ENCODE peak calls at places on chromosome 18, in four cellular contexts. N is testis, V is hepatocyte, L is GM23338. R is an unnamed sample.

GRCh38 chr18:3207565-3207964 is 12.2 kb downstream of the MYOM1 start:
- DNase-seq in L (no peak), V (peak; percentile 40), N (no peak), R (no peak)

GRCh38 chr18:74869904-74870863 is 272.5 kb downstream of the ZNF407 start:
- DNase-seq in N (no peak), V (no peak), L (no peak), R (no peak)

GRCh38 chr18:49697757-49698595 is 115.4 kb downstream of the ACAA2 start:
- DNase-seq in L (peak; percentile 32), V (no peak), N (peak; percentile 43), R (peak; percentile 86)

GRCh38 chr18:48825101-48825745 is 125.5 kb downstream of the SMAD7 start:
- DNase-seq in N (no peak), L (no peak), V (no peak), R (peak; percentile 41)

GRCh38 chr18:7596133-7596532 is 29.0 kb downstream of the PTPRM start:
- DNase-seq in N (no peak), V (no peak), L (no peak), R (no peak)

GRCh38 chr18:2431836-2432235 is 139.5 kb downstream of the METTL4 start:
- DNase-seq in L (no peak), N (no peak), V (no peak), R (no peak)

GRCh38 chr18:63317982-63318881 is 1.3 kb downstream of the BCL2 start:
- DNase-seq in N (peak; percentile 89), V (peak; percentile 61), L (peak; percentile 92), R (peak; percentile 94)

GRCh38 chr18:76860411-76860810 is 38.1 kb downstream of the ZNF236 start:
- DNase-seq in L (no peak), N (no peak), V (no peak), R (no peak)

GRCh38 chr18:9825571-9826073 is 60.2 kb upstream of the TXNDC2 start:
- DNase-seq in V (peak; percentile 79), L (no peak), N (no peak), R (peak; percentile 17)

GRCh38 chr18:62880673-62881364 is 165.5 kb downstream of the PHLPP1 start:
- DNase-seq in N (no peak), V (no peak), L (no peak), R (no peak)

GRCh38 chr18:31648966-31649429 is 35.4 kb downstream of the B4GALT6 start:
- DNase-seq in N (no peak), V (peak; percentile 77), L (no peak), R (no peak)

GRCh38 chr18:78268226-78268625 is 711.4 kb upstream of the SALL3 start:
- DNase-seq in L (no peak), V (no peak), N (no peak), R (no peak)

GRCh38 chr18:43574974-43575373 is 297.7 kb upstream of the SYT4 start:
- DNase-seq in V (no peak), N (no peak), L (no peak), R (no peak)

GRCh38 chr18:77448046-77448445 is 198.4 kb downstream of the GALR1 start:
- DNase-seq in L (peak; percentile 27), N (no peak), V (no peak), R (no peak)

GRCh38 chr18:59823611-59824195 is 76.1 kb upstream of the PMAIP1 start:
- DNase-seq in L (peak; percentile 94), V (peak; percentile 90), N (peak; percentile 90), R (peak; percentile 96)

GRCh38 chr18:35822431-35822830 is 150.0 kb upstream of the RMP24 start:
- DNase-seq in V (no peak), L (peak; percentile 27), N (no peak), R (no peak)

GRCh38 chr18:3450358-3451107 is 561 bp downstream of the TGIF1 start:
- DNase-seq in L (no peak), V (peak; percentile 80), N (peak; percentile 80), R (no peak)

GRCh38 chr18:44520981-44521672 is 159.6 kb upstream of the SETBP1 start:
- DNase-seq in N (no peak), V (no peak), L (no peak), R (no peak)

GRCh38 chr18:59787998-59788875 is 91.0 kb upstream of the CCBE1 start:
- DNase-seq in V (peak; percentile 14), L (no peak), N (no peak), R (peak; percentile 66)

GRCh38 chr18:7830468-7830867 is 263.4 kb downstream of the PTPRM start:
- DNase-seq in V (no peak), N (no peak), L (peak; percentile 48), R (no peak)

GRCh38 chr18:26074256-26074655 is 16.2 kb downstream of the SS18 start:
- DNase-seq in N (no peak), L (no peak), V (no peak), R (no peak)
- H3K36me3 ChIP-seq in N (no peaks in the 10 kb centered on the region), L (no peaks in the 10 kb centered on the region), V (peaks cover 6% of the 10 kb centered on the region), R (peaks cover 94% of the 10 kb centered on the region)

DNA sequence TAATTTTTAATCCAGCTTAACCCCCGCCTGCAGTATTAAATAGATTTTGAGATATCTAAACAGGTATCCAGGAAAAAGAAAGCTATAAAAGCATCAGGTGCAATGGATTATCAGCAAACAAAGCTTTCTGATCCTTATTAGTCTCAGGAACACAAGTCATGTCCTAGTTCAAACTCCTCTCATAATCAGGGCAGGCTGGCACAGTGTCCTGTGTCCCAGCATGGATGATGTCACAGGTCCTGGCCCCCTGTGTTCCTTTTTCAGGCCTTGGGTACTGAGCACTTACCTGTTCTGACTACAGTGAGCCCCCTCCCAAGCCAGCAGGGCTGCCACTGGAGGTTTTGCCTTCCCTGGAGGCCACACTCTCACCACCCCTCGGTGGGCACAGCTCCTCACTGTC is 19.5 kb upstream of the MRO start:
- DNase-seq in L (no peak), V (no peak), N (no peak), R (no peak)
- H3K27me3 ChIP-seq in L (no peaks in the 10 kb centered on the region), V (no peaks in the 10 kb centered on the region), N (no peaks in the 10 kb centered on the region), R (no peaks in the 10 kb centered on the region)

GRCh38 chr18:45688113-45688512 is 35.9 kb upstream of the SLC14A1 start:
- DNase-seq in V (no peak), N (no peak), L (no peak), R (no peak)

GRCh38 chr18:45690975-45691815 is 32.8 kb upstream of the SLC14A1 start:
- DNase-seq in L (peak; percentile 95), V (peak; percentile 86), N (peak; percentile 87), R (peak; percentile 93)

GRCh38 chr18:45688834-45689233 is 35.1 kb upstream of the SLC14A1 start:
- DNase-seq in V (no peak), N (no peak), L (no peak), R (no peak)

GRCh38 chr18:45687617-45688016 is 36.4 kb upstream of the SLC14A1 start:
- DNase-seq in V (no peak), L (no peak), N (no peak), R (no peak)

DNA sequence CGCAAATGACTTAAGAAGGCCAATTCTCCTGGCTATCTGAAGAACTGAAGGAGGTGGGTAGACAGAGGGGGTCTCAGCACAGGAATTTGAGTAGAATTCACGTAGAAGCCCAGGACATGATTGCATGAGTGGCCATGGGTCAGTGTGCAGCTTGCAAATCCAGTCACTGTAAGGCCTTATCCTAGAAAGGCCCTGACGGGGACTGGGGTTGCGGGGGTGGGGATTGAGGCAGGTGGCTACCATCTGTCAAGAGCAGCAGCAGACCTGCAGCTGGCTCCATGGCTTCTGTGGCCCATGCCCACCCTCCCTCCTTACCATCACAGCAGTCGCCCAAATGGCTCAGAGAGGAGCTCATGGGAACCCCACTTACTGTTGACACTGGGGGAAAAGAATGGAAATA is 34.6 kb upstream of the SLC14A1 start:
- DNase-seq in N (no peak), V (no peak), L (no peak), R (no peak)
- H3K4me3 ChIP-seq in N (no peak overlapping the region), V (no peak overlapping the region), L (no peak overlapping the region), R (no peak overlapping the region)

GRCh38 chr18:50917021-50917420 is 38.1 kb downstream of the ME2 start:
- DNase-seq in L (no peak), V (no peak), N (no peak), R (no peak)

GRCh38 chr18:50918153-50918552 is 39.2 kb downstream of the ME2 start:
- DNase-seq in N (no peak), L (no peak), V (no peak), R (no peak)
- H3K36me3 ChIP-seq in N (no peaks in the 10 kb centered on the region), L (peaks cover 27% of the 10 kb centered on the region), V (no peaks in the 10 kb centered on the region), R (peaks cover 84% of the 10 kb centered on the region)

DNA sequence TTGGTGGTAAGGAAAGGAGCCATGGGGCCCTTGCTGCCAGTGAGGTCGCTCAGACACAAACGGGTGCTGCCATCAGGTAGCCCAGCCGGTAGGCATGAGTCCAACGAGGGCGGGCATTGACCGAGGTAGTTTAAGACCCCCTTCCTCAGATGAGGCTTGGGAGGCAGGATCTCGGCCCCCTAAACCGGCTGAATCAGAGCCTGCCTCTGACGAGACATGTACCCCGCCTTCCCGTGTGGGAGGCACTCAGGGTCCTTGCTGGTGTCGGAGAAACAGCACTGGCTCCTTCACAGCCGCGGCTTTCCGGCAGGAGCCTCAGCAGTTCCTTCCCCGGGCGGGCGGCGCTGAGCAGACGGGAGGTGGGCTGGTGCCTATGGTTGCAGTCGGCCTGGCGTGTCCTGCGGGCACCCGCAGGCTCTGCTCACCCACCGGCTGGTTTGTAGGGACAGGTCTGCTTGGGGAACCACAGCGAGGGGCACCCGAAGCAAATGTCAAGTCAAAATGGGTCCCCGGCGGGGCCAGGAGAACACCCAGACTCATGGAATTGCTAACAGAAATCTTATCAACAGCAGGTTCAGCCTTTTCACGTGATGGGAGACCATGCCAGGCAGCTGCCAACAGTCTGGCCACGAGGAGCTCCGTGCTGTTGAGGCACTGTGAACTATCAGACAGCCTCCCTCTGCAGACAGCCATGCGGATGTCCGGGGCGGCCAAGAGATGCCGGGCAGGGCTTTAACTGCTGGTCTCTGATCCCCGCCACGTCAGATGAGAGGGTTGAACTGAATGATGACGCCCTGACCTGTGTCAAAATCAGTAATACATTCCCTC is 2.8 kb downstream of the KCNG2 start:
- DNase-seq in L (no peak), V (no peak), N (no peak), R (no peak)
- H3K27me3 ChIP-seq in L (peaks cover 45% of the 10 kb centered on the region), V (peaks cover 36% of the 10 kb centered on the region), N (no peaks in the 10 kb centered on the region), R (peaks cover 66% of the 10 kb centered on the region)

DNA sequence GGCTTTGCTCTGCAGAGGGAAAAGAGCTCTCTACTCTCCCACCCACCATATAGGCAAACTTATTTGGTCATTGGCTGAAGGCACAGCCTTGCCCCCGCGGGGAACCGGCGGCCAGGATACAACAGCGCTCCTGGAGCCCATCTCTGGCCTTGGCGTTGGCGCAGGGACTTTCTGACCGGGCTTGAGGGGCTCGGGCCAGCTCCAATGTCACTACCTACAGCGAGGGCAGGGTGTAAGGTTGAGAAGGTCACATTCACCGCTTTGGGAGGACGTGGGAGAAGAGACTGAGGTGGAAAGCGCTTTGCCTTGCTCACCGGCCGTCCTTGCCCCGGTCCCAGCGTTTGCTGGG is 2.2 kb downstream of the ONECUT2 start:
- DNase-seq in N (no peak), V (no peak), L (peak; percentile 58), R (peak; percentile 86)
- H3K4me3 ChIP-seq in N (peak overlapping the region; percentile 11), V (peak overlapping the region; percentile 21), L (peak overlapping the region; percentile 71), R (peak overlapping the region; percentile 81)